ENCODE peak calls at places on chromosomes 6 and 20, in five cellular contexts. One of them, this sample, is unnamed.

GRCh38 chr6:12328701-12329100 is 38.5 kb downstream of the EDN1 start:
- DNase-seq in PC-9: no peak
- DNase-seq in AG09309: no peak
- DNase-seq in cardiac fibroblast: peak
- DNase-seq in heart left ventricle: no peak
- DNase-seq in this sample: no peak

GRCh38 chr6:8084586-8084985 is 17.8 kb downstream of the EEF1E1 start:
- DNase-seq in PC-9: no peak
- DNase-seq in AG09309: no peak
- DNase-seq in cardiac fibroblast: peak
- DNase-seq in heart left ventricle: no peak
- DNase-seq in this sample: no peak

GRCh38 chr6:75830959-75831885 is 82.2 kb downstream of the MYO6 start:
- DNase-seq in PC-9: no peak
- DNase-seq in AG09309: peak
- DNase-seq in cardiac fibroblast: peak
- DNase-seq in heart left ventricle: no peak
- DNase-seq in this sample: no peak

GRCh38 chr20:50366270-50367103 is 143.7 kb upstream of the PTPN1 start:
- DNase-seq in PC-9: peak
- DNase-seq in AG09309: peak
- DNase-seq in cardiac fibroblast: peak
- DNase-seq in heart left ventricle: peak
- DNase-seq in this sample: peak

GRCh38 chr20:13101701-13102100 is 92.9 kb downstream of the SPTLC3 start:
- DNase-seq in PC-9: no peak
- DNase-seq in AG09309: no peak
- DNase-seq in cardiac fibroblast: peak
- DNase-seq in heart left ventricle: no peak
- DNase-seq in this sample: peak

GRCh38 chr20:38178581-38178980 is 13.5 kb upstream of the TGM2 start:
- DNase-seq in PC-9: no peak
- DNase-seq in AG09309: no peak
- DNase-seq in cardiac fibroblast: no peak
- DNase-seq in heart left ventricle: no peak
- DNase-seq in this sample: no peak

GRCh38 chr6:100719883-100720682 is 161.0 kb downstream of the ASCC3 start:
- DNase-seq in PC-9: no peak
- DNase-seq in AG09309: no peak
- DNase-seq in cardiac fibroblast: peak
- DNase-seq in heart left ventricle: no peak
- DNase-seq in this sample: no peak

GRCh38 chr6:125020385-125020784 is 58.1 kb downstream of the RNF217 start:
- DNase-seq in PC-9: no peak
- DNase-seq in AG09309: peak
- DNase-seq in cardiac fibroblast: peak
- DNase-seq in heart left ventricle: no peak
- DNase-seq in this sample: no peak

GRCh38 chr6:44176935-44177509 is 18.4 kb downstream of the CAPN11 start:
- DNase-seq in PC-9: no peak
- DNase-seq in AG09309: no peak
- DNase-seq in cardiac fibroblast: no peak
- DNase-seq in heart left ventricle: no peak
- DNase-seq in this sample: no peak

DNA sequence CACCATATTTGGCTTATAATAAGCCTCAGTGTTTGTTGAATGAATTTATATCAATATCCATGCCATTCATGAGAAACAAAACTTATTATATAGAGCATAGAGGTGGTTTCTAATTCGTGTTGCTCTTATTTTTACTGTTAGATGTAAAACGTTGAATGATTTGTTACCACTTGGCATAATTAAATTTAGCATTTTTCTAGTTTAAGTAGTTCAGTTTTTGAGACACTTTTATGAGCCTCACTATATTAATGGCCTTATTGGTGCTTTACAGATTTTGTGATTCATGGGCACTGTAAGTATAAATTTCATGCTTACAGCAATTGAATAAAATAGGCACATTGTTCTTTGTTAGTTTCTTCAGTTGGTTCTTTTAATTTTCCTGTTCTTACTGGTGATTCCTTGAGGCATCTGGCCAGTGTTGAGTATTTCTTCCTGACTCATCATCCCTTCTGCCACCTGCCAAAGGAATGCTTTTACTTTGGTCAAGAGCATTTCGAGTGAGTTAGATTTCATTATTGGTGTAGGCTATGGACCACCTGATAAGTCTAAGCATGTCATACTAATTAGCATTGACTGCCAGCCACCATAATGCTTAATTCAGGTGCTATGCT is 34.8 kb downstream of the CDKAL1 start:
- DNase-seq in PC-9: no peak
- DNase-seq in AG09309: no peak
- DNase-seq in cardiac fibroblast: peak
- DNase-seq in heart left ventricle: no peak
- DNase-seq in this sample: peak
- TF ChIP-seq CTCF in PC-9: no peak
- TF ChIP-seq CTCF in AG09309: no peak
- TF ChIP-seq CTCF in cardiac fibroblast: no peak
- TF ChIP-seq CTCF in heart left ventricle: no peak
- TF ChIP-seq CTCF in this sample: no peak

GRCh38 chr6:159836294-159837140 is 36.4 kb downstream of the PNLDC1 start:
- DNase-seq in PC-9: no peak
- DNase-seq in AG09309: no peak
- DNase-seq in cardiac fibroblast: peak
- DNase-seq in heart left ventricle: peak
- DNase-seq in this sample: no peak
- H3K4me3 ChIP-seq in PC-9: no peak
- H3K4me3 ChIP-seq in AG09309: no peak
- H3K4me3 ChIP-seq in cardiac fibroblast: peak
- H3K4me3 ChIP-seq in heart left ventricle: no peak
- H3K4me3 ChIP-seq in this sample: no peak

GRCh38 chr6:82080767-82081166 is 166.8 kb downstream of the IBTK start:
- DNase-seq in PC-9: no peak
- DNase-seq in AG09309: no peak
- DNase-seq in cardiac fibroblast: no peak
- DNase-seq in heart left ventricle: no peak
- DNase-seq in this sample: no peak

GRCh38 chr6:82083646-82084045 is 163.9 kb downstream of the IBTK start:
- DNase-seq in PC-9: no peak
- DNase-seq in AG09309: no peak
- DNase-seq in cardiac fibroblast: peak
- DNase-seq in heart left ventricle: no peak
- DNase-seq in this sample: no peak

GRCh38 chr6:82076855-82077254 is 170.7 kb downstream of the IBTK start:
- DNase-seq in PC-9: no peak
- DNase-seq in AG09309: peak
- DNase-seq in cardiac fibroblast: peak
- DNase-seq in heart left ventricle: no peak
- DNase-seq in this sample: no peak

GRCh38 chr6:82073484-82073883 is 174.1 kb downstream of the IBTK start:
- DNase-seq in PC-9: no peak
- DNase-seq in AG09309: no peak
- DNase-seq in cardiac fibroblast: no peak
- DNase-seq in heart left ventricle: no peak
- DNase-seq in this sample: no peak

DNA sequence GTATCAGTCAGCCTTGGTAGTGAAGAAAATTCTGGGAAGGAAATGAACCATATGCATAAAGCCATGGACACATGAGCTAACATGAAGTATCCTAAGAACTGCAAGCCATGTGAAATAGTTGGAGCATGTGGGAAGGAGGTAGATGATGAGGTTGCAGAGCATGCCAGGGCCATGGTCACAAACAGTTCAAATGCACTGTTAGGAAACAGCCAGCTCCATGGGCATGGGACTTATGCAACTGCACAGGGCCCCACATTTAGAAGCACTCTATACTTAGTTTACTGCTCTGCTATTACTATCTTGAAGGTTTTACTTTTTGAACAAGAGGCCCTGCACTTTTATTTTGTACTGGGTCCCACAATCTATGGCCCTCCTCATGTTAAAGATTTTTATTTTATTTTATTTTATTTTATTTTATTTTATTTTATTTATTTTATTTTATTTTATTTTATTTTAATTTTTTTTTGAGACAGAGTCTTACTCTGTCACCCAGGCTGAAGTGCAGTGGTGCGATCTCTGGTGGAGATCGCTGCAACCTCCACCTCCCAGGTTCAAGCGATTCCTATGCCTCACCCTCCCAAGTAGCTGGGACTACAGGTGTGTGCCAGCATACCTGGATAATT is 169.1 kb downstream of the IBTK start:
- DNase-seq in PC-9: no peak
- DNase-seq in AG09309: no peak
- DNase-seq in cardiac fibroblast: no peak
- DNase-seq in heart left ventricle: no peak
- DNase-seq in this sample: no peak
- TF ChIP-seq CTCF in PC-9: no peak
- TF ChIP-seq CTCF in AG09309: no peak
- TF ChIP-seq CTCF in cardiac fibroblast: no peak
- TF ChIP-seq CTCF in heart left ventricle: no peak
- TF ChIP-seq CTCF in this sample: no peak

DNA sequence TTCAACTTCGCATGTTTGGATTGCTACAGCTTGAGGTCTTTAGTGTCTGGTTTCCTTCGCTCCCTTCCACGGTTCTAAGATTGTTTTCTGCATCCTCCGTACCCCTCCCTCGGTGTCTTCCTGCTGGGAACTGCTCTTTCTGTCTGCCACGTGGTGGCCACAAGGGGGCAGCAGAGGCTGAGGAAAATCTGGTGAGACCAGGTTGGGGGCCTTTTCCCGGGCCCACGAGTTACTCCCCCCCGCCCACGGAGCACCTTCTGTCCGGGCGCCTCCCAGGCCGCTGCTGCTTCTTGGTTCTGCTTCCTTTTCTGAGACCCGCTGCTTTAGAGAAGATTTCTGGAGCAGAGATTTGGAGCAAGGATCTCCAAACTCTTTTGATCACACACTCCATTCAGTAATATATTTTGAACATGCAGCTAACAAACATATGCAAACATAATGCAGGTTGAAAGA is 21.1 kb upstream of the NOTCH4 start:
- DNase-seq in PC-9: peak
- DNase-seq in AG09309: peak
- DNase-seq in cardiac fibroblast: peak
- DNase-seq in heart left ventricle: peak
- DNase-seq in this sample: no peak
- H3K4me3 ChIP-seq in PC-9: no peak
- H3K4me3 ChIP-seq in AG09309: no peak
- H3K4me3 ChIP-seq in cardiac fibroblast: no peak
- H3K4me3 ChIP-seq in heart left ventricle: no peak
- H3K4me3 ChIP-seq in this sample: no peak

DNA sequence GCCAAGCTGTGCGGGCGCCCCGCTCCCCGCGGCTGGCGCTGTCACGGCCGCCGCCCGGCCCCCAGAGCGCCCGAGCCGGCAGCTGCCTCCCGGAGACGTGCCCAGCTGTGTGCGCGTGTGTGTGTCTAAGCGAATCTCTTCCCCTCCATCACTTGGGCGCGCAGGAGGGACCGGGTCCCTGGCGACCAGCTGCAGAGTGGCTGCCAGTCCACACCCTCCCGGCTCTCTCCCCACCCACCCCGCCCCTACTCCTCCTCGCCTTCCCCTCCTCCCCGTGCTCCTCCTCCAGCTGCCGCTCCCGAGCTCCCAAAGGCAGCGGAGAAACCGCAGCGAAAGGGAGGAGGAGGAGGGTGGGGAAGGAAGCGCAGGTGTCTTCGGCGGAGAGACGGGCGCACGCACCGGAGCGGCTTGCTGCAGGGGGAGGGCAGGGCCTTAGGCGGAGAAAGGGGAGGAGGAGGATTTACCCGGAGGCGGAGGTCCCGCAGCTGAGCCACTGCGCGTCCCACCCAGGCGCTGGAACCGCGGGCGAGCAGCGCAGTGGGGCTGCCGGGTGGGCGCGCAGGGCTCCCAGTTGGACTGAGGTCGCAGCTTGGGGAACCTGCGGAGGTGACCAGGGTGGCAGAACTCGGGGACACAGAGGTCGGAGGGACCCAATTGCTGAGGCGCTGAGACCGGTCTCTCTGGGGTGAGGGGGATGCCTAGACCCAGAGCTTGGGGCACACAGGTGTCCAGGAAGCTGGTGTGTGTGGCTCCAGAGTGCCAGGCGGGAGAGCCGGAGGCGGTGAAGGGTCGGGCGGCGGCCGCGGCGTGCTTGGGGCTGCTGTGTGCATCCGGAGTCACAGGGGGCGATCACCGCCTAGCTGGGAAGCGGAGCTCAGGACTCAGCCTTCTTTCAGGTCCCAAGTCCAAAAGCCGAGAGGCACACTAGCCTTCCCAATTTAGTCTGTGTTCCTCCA is at the start of gene HS3ST5:
- DNase-seq in PC-9: peak
- DNase-seq in AG09309: no peak
- DNase-seq in cardiac fibroblast: peak
- DNase-seq in heart left ventricle: peak
- DNase-seq in this sample: peak
- TF ChIP-seq CTCF in PC-9: no peak
- TF ChIP-seq CTCF in AG09309: peak
- TF ChIP-seq CTCF in cardiac fibroblast: no peak
- TF ChIP-seq CTCF in heart left ventricle: peak
- TF ChIP-seq CTCF in this sample: peak

DNA sequence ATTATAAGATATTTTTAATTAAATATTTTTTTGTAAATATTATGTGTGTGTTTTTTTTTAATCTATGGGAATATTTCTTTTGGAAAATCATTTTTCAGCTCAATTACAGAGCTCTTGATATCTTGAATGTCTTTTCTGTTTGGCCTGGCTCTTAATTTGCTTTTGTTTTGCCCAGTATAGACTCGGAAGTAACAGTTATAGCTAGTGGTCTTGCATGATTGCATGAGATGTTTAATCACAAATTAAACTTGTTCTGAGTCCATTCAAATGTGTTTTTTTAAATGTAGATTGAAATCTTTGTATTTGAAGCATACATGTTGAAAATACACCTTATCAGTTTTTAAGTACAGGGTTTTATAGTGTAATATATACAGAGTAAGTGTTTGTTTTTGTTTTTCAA is 2.6 kb downstream of the ID4 start:
- DNase-seq in PC-9: no peak
- DNase-seq in AG09309: no peak
- DNase-seq in cardiac fibroblast: no peak
- DNase-seq in heart left ventricle: no peak
- DNase-seq in this sample: no peak
- H3K4me3 ChIP-seq in PC-9: no peak
- H3K4me3 ChIP-seq in AG09309: no peak
- H3K4me3 ChIP-seq in cardiac fibroblast: no peak
- H3K4me3 ChIP-seq in heart left ventricle: no peak
- H3K4me3 ChIP-seq in this sample: peak

GRCh38 chr6:47180633-47181032 is 129.1 kb downstream of the TNFRSF21 start:
- DNase-seq in PC-9: peak
- DNase-seq in AG09309: no peak
- DNase-seq in cardiac fibroblast: peak
- DNase-seq in heart left ventricle: no peak
- DNase-seq in this sample: no peak
- TF ChIP-seq CTCF in PC-9: no peak
- TF ChIP-seq CTCF in AG09309: no peak
- TF ChIP-seq CTCF in cardiac fibroblast: no peak
- TF ChIP-seq CTCF in heart left ventricle: no peak
- TF ChIP-seq CTCF in this sample: no peak